ENCODE peak calls at places on chromosomes 1 and 21, in ten cellular contexts. U is body of pancreas, Z is colonic mucosa, A is H9, V is A673, S is adrenal gland, C is endodermal cell, F is lower lobe of right lung, X is fibroblast of lung, O is heart right ventricle. Q is an unnamed sample.

GRCh38 chr1:234969630-234970370 is 158.8 kb downstream of the TOMM20 start:
- DNase-seq in O (peak; percentile 82), Z (peak; percentile 68), C (peak; percentile 87), X (peak; percentile 71), U (peak; percentile 85), A (peak; percentile 80), V (peak; percentile 14), S (peak; percentile 75), F (peak; percentile 68), Q (peak; percentile 68)

GRCh38 chr1:76862447-76862846 is 4.8 kb upstream of the ST6GALNAC5 start:
- DNase-seq in U (no peak), X (peak; percentile 65), C (no peak), O (no peak), V (no peak), F (no peak), S (no peak), Z (no peak), A (no peak), Q (no peak)

GRCh38 chr1:244214009-244214967 is 163.2 kb downstream of the ZBTB18 start:
- DNase-seq in X (peak; percentile 90), C (peak; percentile 74), V (no peak), Z (no peak), S (peak; percentile 32), A (peak; percentile 79), F (no peak), U (no peak), O (no peak), Q (peak; percentile 82)

GRCh38 chr1:61005572-61006386 is 76.6 kb upstream of the NFIA start:
- DNase-seq in F (no peak), S (no peak), U (no peak), Z (no peak), O (no peak), X (no peak), C (peak; percentile 87), V (no peak), A (peak; percentile 81), Q (no peak)

GRCh38 chr1:110212165-110213142 is 2.3 kb downstream of the KCNC4 start:
- DNase-seq in X (no peak), S (no peak), V (peak; percentile 28), C (peak; percentile 74), A (peak; percentile 34), U (no peak), O (no peak), Z (no peak), F (no peak), Q (peak; percentile 45)

GRCh38 chr1:96010000-96010399 is 711.6 kb upstream of the PTBP2 start:
- DNase-seq in S (no peak), V (no peak), F (no peak), X (no peak), U (no peak), A (no peak), O (no peak), Z (no peak), C (no peak), Q (no peak)

GRCh38 chr1:67469431-67469830 is 39.2 kb upstream of the SERBP1 start:
- DNase-seq in V (no peak), X (no peak), S (no peak), U (no peak), C (no peak), Z (no peak), F (no peak), A (no peak), O (no peak), Q (no peak)

GRCh38 chr21:15826147-15826780 is 96.5 kb downstream of the USP25 start:
- DNase-seq in F (no peak), U (peak; percentile 27), C (peak; percentile 68), O (peak; percentile 16), Z (peak; percentile 57), V (peak; percentile 60), X (peak; percentile 61), S (no peak), A (peak; percentile 36), Q (no peak)

GRCh38 chr1:16628361-16629111 is 15.2 kb upstream of the NBPF1 start:
- DNase-seq in U (peak; percentile 19), C (peak; percentile 74), X (no peak), F (peak; percentile 52), Z (peak; percentile 32), S (peak; percentile 49), V (no peak), A (peak; percentile 72), O (no peak), Q (peak; percentile 16)

GRCh38 chr1:96880626-96881025 is 159.0 kb downstream of the PTBP2 start:
- DNase-seq in V (no peak), S (no peak), X (no peak), O (no peak), F (no peak), U (no peak), Z (no peak), C (no peak), A (no peak), Q (no peak)

GRCh38 chr1:73162576-73162975 is 880.2 kb upstream of the NEGR1 start:
- DNase-seq in O (no peak), S (no peak), V (no peak), X (no peak), A (no peak), U (no peak), Z (no peak), F (no peak), C (no peak), Q (no peak)

GRCh38 chr1:53341961-53342707 is 14.3 kb upstream of the LRP8 start:
- DNase-seq in Z (peak; percentile 9), O (no peak), C (peak; percentile 35), V (no peak), A (peak; percentile 11), F (no peak), X (no peak), S (peak; percentile 5), U (no peak), Q (no peak)

GRCh38 chr1:85992756-85993155 is 163.8 kb downstream of the COL24A1 start:
- DNase-seq in X (peak; percentile 75), U (no peak), F (no peak), O (no peak), S (no peak), Z (no peak), C (no peak), A (no peak), V (peak; percentile 10), Q (no peak)

DNA sequence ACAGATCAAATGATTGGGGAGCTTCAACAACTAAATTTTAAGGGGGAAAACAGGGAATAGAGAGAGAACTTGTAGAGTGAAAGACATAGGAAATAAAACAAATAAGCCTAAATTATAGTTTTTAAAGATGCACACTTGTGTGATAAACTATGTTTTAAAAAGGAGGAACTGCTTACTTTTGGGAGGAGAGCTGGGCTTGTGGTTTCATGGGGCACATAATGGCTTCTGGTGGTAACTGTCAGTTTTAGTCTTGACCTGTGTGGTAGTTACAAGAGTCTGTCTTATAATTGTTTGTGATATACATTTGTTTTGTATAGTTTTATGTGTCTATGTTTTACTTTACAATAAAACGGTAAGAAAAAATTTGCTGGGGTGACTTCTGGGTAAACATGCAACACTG is 165.3 kb downstream of the COL24A1 start:
- DNase-seq in C (no peak), F (no peak), X (no peak), V (no peak), O (no peak), Z (no peak), U (no peak), A (no peak), S (no peak), Q (no peak)
- H3K4me1 ChIP-seq in C (no peaks in the 10 kb centered on the region), F (no peaks in the 10 kb centered on the region), X (no peaks in the 10 kb centered on the region), V (no peaks in the 10 kb centered on the region), O (no peaks in the 10 kb centered on the region), Z (no peaks in the 10 kb centered on the region), U (no peaks in the 10 kb centered on the region), A (no peaks in the 10 kb centered on the region), S (no peaks in the 10 kb centered on the region), Q (no peaks in the 10 kb centered on the region)

DNA sequence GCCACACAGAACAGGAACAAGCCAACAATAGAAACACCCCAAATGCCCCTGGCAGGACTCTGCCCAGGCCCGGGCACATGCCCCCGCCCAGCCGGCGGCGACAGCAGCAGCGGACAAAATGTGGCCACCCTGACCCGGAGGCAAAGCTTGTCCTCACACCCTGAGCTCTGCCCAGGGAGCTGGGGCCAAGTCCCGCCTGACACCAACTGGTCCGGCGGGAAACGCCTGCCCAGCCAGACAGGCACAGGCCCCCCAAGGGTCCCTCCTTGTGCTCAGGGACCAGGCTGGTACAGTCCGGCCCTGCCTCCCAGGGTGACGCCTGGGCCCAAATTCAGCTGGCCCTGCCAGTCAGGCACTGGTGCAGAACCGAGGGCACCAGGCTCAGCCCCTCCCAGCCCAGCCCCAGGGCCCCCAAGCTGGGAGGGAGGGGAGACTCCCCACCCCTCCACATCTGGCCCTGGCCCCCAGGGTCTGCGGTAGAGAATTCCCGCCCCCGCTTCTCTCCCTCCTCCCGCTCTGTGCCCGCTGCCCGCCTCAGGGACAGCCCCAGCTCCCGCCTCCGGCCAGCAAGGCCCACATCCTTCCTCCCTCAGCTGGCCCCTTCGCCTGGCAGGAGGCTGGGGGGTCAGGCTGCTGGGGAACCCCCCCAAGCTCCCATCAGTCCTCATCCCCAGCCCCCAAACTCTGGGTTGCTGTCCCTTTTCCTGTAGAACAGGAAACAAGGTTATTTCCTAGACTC is 2.0 kb downstream of the AHDC1 start:
- DNase-seq in S (peak; percentile 55), U (peak; percentile 63), V (no peak), C (peak; percentile 62), A (no peak), Z (peak; percentile 66), X (no peak), F (peak; percentile 57), O (peak; percentile 55), Q (peak; percentile 51)
- H3K27ac ChIP-seq in S (peak overlapping the region; percentile 84), U (peak overlapping the region; percentile 81), V (peak overlapping the region; percentile 55), C (peak overlapping the region; percentile 51), A (no peak overlapping the region), Z (peak overlapping the region; percentile 84), X (peak overlapping the region; percentile 10), F (peak overlapping the region; percentile 81), O (peak overlapping the region; percentile 96), Q (peak overlapping the region; percentile 99)

GRCh38 chr1:27633298-27633610 is 1.7 kb downstream of the FGR start:
- DNase-seq in C (no peak), Z (no peak), U (no peak), V (no peak), F (no peak), S (no peak), O (no peak), A (no peak), X (no peak), Q (no peak)
- H3K4me1 ChIP-seq in C (no peaks in the 10 kb centered on the region), Z (no peaks in the 10 kb centered on the region), U (peaks cover 13% of the 10 kb centered on the region), V (no peaks in the 10 kb centered on the region), F (peaks cover 78% of the 10 kb centered on the region), S (no peaks in the 10 kb centered on the region), O (peaks cover 52% of the 10 kb centered on the region), A (peaks cover 5% of the 10 kb centered on the region), X (no peaks in the 10 kb centered on the region), Q (peaks cover 6% of the 10 kb centered on the region)

GRCh38 chr1:93992954-93993353 is 83.7 kb upstream of the GCLM start:
- DNase-seq in F (no peak), X (no peak), V (no peak), A (no peak), O (no peak), S (no peak), Z (no peak), U (no peak), C (no peak), Q (no peak)
- H3K27ac ChIP-seq in F (no peak overlapping the region), X (no peak overlapping the region), V (no peak overlapping the region), A (no peak overlapping the region), O (no peak overlapping the region), S (no peak overlapping the region), Z (no peak overlapping the region), U (no peak overlapping the region), C (no peak overlapping the region), Q (no peak overlapping the region)

Q was measured in uterus.